ENCODE peak calls at places on chromosomes 11 and 22, in four cellular contexts. One of them, this sample, is unnamed. For H3K4me1, the result is how much of the 10 kb centered on the place peaks cover.

GRCh38 chr11:35785287-35786167 is 123.0 kb downstream of the TRIM44 start:
- DNase-seq in lower lobe of right lung: no peak
- DNase-seq in breast epithelium: no peak
- DNase-seq in gastrocnemius medialis: no peak
- DNase-seq in this sample: no peak

GRCh38 chr11:6531267-6531752 is 34.2 kb downstream of the DNHD1 start:
- DNase-seq in breast epithelium: no peak
- DNase-seq in lower lobe of right lung: no peak
- DNase-seq in gastrocnemius medialis: no peak
- DNase-seq in this sample: no peak

GRCh38 chr22:45090364-45090960 is 73.3 kb upstream of the NUP50 start:
- DNase-seq in breast epithelium: peak
- DNase-seq in lower lobe of right lung: no peak
- DNase-seq in gastrocnemius medialis: no peak
- DNase-seq in this sample: no peak

GRCh38 chr11:5596611-5597201 is at the start of gene TRIM6:
- DNase-seq in breast epithelium: peak
- DNase-seq in gastrocnemius medialis: peak
- DNase-seq in lower lobe of right lung: peak
- DNase-seq in this sample: no peak

GRCh38 chr11:61404641-61405040 is 12.3 kb downstream of the TMEM216 start:
- DNase-seq in lower lobe of right lung: no peak
- DNase-seq in breast epithelium: no peak
- DNase-seq in gastrocnemius medialis: no peak
- DNase-seq in this sample: no peak

GRCh38 chr11:91220476-91221202 is 997.8 kb upstream of the CHORDC1 start:
- DNase-seq in lower lobe of right lung: no peak
- DNase-seq in gastrocnemius medialis: no peak
- DNase-seq in breast epithelium: no peak
- DNase-seq in this sample: no peak

GRCh38 chr11:5690216-5690615 is 626 bp downstream of the TRIM22 start:
- DNase-seq in breast epithelium: no peak
- DNase-seq in lower lobe of right lung: no peak
- DNase-seq in gastrocnemius medialis: no peak
- DNase-seq in this sample: no peak

GRCh38 chr11:14907411-14908213 is 15.6 kb upstream of the CYP2R1 start:
- DNase-seq in lower lobe of right lung: peak
- DNase-seq in gastrocnemius medialis: peak
- DNase-seq in breast epithelium: peak
- DNase-seq in this sample: peak

GRCh38 chr11:23797624-23798419 is 699.0 kb upstream of the LUZP2 start:
- DNase-seq in lower lobe of right lung: no peak
- DNase-seq in breast epithelium: no peak
- DNase-seq in gastrocnemius medialis: no peak
- DNase-seq in this sample: no peak

GRCh38 chr11:16365456-16366355 is 9.4 kb upstream of the SOX6 start:
- DNase-seq in gastrocnemius medialis: no peak
- DNase-seq in lower lobe of right lung: no peak
- DNase-seq in breast epithelium: no peak
- DNase-seq in this sample: no peak

GRCh38 chr11:128669491-128669890 is 24.4 kb upstream of the FLI1 start:
- DNase-seq in lower lobe of right lung: no peak
- DNase-seq in gastrocnemius medialis: no peak
- DNase-seq in breast epithelium: no peak
- DNase-seq in this sample: no peak

GRCh38 chr11:61273151-61274078 is 21.7 kb downstream of the VWCE start:
- DNase-seq in gastrocnemius medialis: no peak
- DNase-seq in lower lobe of right lung: peak
- DNase-seq in breast epithelium: no peak
- DNase-seq in this sample: no peak

GRCh38 chr22:18088825-18089568 is 11.2 kb downstream of the PEX26 start:
- DNase-seq in gastrocnemius medialis: peak
- DNase-seq in lower lobe of right lung: no peak
- DNase-seq in breast epithelium: no peak
- DNase-seq in this sample: no peak

GRCh38 chr22:36363378-36363931 is 24.3 kb downstream of the MYH9 start:
- DNase-seq in breast epithelium: no peak
- DNase-seq in gastrocnemius medialis: no peak
- DNase-seq in lower lobe of right lung: no peak
- DNase-seq in this sample: no peak

GRCh38 chr11:133955091-133955846 is 1.5 kb downstream of the IGSF9B start:
- DNase-seq in breast epithelium: no peak
- DNase-seq in lower lobe of right lung: no peak
- DNase-seq in gastrocnemius medialis: no peak
- DNase-seq in this sample: peak

GRCh38 chr11:130390071-130390758 is 38.2 kb downstream of the ADAMTS8 start:
- DNase-seq in lower lobe of right lung: no peak
- DNase-seq in gastrocnemius medialis: no peak
- DNase-seq in breast epithelium: no peak
- DNase-seq in this sample: no peak

GRCh38 chr11:70381872-70382842 is 16.2 kb upstream of the CTTN start:
- DNase-seq in breast epithelium: no peak
- DNase-seq in gastrocnemius medialis: no peak
- DNase-seq in lower lobe of right lung: no peak
- DNase-seq in this sample: no peak

GRCh38 chr11:71927813-71928738 is at the start of gene XNDC1N:
- DNase-seq in lower lobe of right lung: peak
- DNase-seq in gastrocnemius medialis: peak
- DNase-seq in breast epithelium: peak
- DNase-seq in this sample: no peak

GRCh38 chr22:40212126-40212525 is 34.4 kb downstream of the TNRC6B start:
- DNase-seq in gastrocnemius medialis: no peak
- DNase-seq in breast epithelium: no peak
- DNase-seq in lower lobe of right lung: no peak
- DNase-seq in this sample: no peak

GRCh38 chr11:118889796-118890195 is 6.1 kb downstream of the CXCR5 start:
- DNase-seq in lower lobe of right lung: no peak
- DNase-seq in gastrocnemius medialis: peak
- DNase-seq in breast epithelium: peak
- DNase-seq in this sample: no peak

GRCh38 chr11:72579816-72580647 is 94.2 kb downstream of the PDE2A start:
- DNase-seq in gastrocnemius medialis: peak
- DNase-seq in breast epithelium: no peak
- DNase-seq in lower lobe of right lung: peak
- DNase-seq in this sample: no peak

GRCh38 chr22:37229805-37230672 is 14.0 kb downstream of the RAC2 start:
- DNase-seq in lower lobe of right lung: peak
- DNase-seq in breast epithelium: no peak
- DNase-seq in gastrocnemius medialis: peak
- DNase-seq in this sample: peak

GRCh38 chr22:36083056-36083455 is 54.4 kb upstream of the RBFOX2 start:
- DNase-seq in lower lobe of right lung: no peak
- DNase-seq in gastrocnemius medialis: no peak
- DNase-seq in breast epithelium: no peak
- DNase-seq in this sample: no peak

GRCh38 chr11:8267831-8268529 is 4.3 kb upstream of the LMO1 start:
- DNase-seq in gastrocnemius medialis: peak
- DNase-seq in lower lobe of right lung: no peak
- DNase-seq in breast epithelium: peak
- DNase-seq in this sample: no peak

GRCh38 chr11:46247090-46247489 is 30.4 kb upstream of the CREB3L1 start:
- DNase-seq in lower lobe of right lung: no peak
- DNase-seq in gastrocnemius medialis: peak
- DNase-seq in breast epithelium: no peak
- DNase-seq in this sample: no peak

GRCh38 chr11:61413496-61413895 is 16.3 kb downstream of the CPSF7 start:
- DNase-seq in gastrocnemius medialis: no peak
- DNase-seq in lower lobe of right lung: no peak
- DNase-seq in breast epithelium: no peak
- DNase-seq in this sample: no peak

GRCh38 chr11:63761870-63762661 is 6.5 kb downstream of the ZFTA start:
- DNase-seq in gastrocnemius medialis: peak
- DNase-seq in breast epithelium: no peak
- DNase-seq in lower lobe of right lung: no peak
- DNase-seq in this sample: no peak

GRCh38 chr11:71527576-71528210 is 626 bp downstream of the KRTAP5-7 start:
- DNase-seq in lower lobe of right lung: no peak
- DNase-seq in gastrocnemius medialis: no peak
- DNase-seq in breast epithelium: no peak
- DNase-seq in this sample: no peak

GRCh38 chr22:39247379-39247778 is 2.6 kb upstream of the PDGFB start:
- DNase-seq in lower lobe of right lung: no peak
- DNase-seq in breast epithelium: no peak
- DNase-seq in gastrocnemius medialis: no peak
- DNase-seq in this sample: no peak

GRCh38 chr11:35257287-35257686 is 118.3 kb downstream of the CD44 start:
- DNase-seq in gastrocnemius medialis: no peak
- DNase-seq in lower lobe of right lung: no peak
- DNase-seq in breast epithelium: no peak
- DNase-seq in this sample: no peak

GRCh38 chr22:49586244-49586748 is 241.4 kb downstream of the BRD1 start:
- DNase-seq in lower lobe of right lung: peak
- DNase-seq in gastrocnemius medialis: peak
- DNase-seq in breast epithelium: peak
- DNase-seq in this sample: no peak
- H3K4me1 ChIP-seq in lower lobe of right lung: under half
- H3K4me1 ChIP-seq in gastrocnemius medialis: under half
- H3K4me1 ChIP-seq in breast epithelium: under half
- H3K4me1 ChIP-seq in this sample: under half

DNA sequence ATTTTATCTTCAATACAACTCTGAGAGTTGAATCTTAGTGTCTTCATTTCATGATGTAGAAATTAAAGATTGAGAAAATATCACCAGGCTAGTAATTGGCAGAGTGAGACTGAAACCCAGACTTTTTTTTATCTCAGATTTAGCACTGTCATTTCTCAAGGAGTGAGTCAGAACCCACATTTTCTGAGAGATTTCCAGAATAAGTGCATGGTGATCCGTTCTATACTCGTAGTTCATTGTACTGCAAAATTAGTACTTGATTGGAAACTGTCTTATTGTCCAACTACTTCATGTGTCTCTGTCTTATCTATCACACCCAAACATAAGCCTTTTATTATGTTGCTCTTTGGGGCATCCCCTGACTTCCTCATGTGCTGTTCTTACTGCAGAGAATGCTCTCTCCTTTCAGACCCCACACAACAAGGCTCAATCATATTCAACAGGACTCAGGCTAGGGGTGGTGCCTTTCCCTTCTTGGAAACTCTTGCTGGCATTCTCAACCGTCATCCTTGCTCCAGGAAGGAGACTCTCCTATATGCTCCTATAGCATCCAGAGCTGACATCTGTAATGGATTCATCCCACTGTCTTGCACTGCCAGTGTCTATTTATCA is 76.7 kb upstream of the BLID start:
- DNase-seq in lower lobe of right lung: no peak
- DNase-seq in breast epithelium: no peak
- DNase-seq in gastrocnemius medialis: no peak
- DNase-seq in this sample: no peak
- H3K27ac ChIP-seq in lower lobe of right lung: no peak
- H3K27ac ChIP-seq in breast epithelium: no peak
- H3K27ac ChIP-seq in gastrocnemius medialis: no peak
- H3K27ac ChIP-seq in this sample: no peak

DNA sequence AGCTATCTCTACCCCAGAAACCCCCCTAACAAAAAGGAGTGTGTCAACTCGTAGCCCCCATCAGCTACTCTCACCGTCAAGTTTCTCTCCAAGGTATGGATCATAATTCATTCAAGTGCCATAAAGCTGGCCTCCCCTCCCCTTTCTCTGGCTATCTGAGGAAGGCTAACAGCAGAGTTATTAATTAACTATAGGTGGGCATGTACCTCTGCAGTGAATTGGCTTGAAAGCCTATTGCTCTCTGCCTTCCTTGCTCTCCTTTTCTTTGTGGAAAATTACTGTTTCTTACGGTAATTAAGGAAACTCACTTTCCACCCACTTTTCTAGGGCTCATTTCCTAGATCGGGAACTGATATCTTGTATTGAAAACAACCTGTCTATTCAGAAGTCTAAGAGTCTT is 14.1 kb downstream of the POLA2 start:
- DNase-seq in lower lobe of right lung: no peak
- DNase-seq in gastrocnemius medialis: no peak
- DNase-seq in breast epithelium: no peak
- DNase-seq in this sample: no peak
- H3K4me1 ChIP-seq in lower lobe of right lung: under half
- H3K4me1 ChIP-seq in gastrocnemius medialis: under half
- H3K4me1 ChIP-seq in breast epithelium: under half
- H3K4me1 ChIP-seq in this sample: under half

GRCh38 chr11:57349491-57350274 is 11.5 kb downstream of the P2RX3 start:
- DNase-seq in gastrocnemius medialis: peak
- DNase-seq in breast epithelium: peak
- DNase-seq in lower lobe of right lung: peak
- DNase-seq in this sample: peak
- H3K27ac ChIP-seq in gastrocnemius medialis: peak
- H3K27ac ChIP-seq in breast epithelium: no peak
- H3K27ac ChIP-seq in lower lobe of right lung: no peak
- H3K27ac ChIP-seq in this sample: no peak

DNA sequence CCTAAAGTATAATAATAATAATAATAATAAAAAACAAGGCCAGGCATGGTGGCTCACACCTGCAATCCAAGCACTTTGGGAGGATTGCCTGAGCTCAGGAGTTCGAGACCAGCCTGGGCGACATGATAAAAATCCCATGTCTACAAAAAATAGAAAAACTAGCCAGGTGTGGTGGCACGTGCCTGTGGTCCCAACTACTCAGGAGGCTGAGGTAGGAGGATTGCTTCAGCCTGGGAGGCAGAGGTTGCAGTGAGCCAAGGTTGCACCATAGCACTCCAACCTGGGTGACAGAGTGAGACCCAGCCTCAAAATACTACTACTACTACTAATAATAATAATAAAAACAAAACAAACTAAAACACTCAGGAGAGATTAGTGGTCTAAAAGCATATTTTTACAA is 15.6 kb upstream of the ZNF280A start:
- DNase-seq in breast epithelium: no peak
- DNase-seq in gastrocnemius medialis: no peak
- DNase-seq in lower lobe of right lung: no peak
- DNase-seq in this sample: no peak
- H3K4me1 ChIP-seq in breast epithelium: under half
- H3K4me1 ChIP-seq in gastrocnemius medialis: under half
- H3K4me1 ChIP-seq in lower lobe of right lung: under half
- H3K4me1 ChIP-seq in this sample: under half

DNA sequence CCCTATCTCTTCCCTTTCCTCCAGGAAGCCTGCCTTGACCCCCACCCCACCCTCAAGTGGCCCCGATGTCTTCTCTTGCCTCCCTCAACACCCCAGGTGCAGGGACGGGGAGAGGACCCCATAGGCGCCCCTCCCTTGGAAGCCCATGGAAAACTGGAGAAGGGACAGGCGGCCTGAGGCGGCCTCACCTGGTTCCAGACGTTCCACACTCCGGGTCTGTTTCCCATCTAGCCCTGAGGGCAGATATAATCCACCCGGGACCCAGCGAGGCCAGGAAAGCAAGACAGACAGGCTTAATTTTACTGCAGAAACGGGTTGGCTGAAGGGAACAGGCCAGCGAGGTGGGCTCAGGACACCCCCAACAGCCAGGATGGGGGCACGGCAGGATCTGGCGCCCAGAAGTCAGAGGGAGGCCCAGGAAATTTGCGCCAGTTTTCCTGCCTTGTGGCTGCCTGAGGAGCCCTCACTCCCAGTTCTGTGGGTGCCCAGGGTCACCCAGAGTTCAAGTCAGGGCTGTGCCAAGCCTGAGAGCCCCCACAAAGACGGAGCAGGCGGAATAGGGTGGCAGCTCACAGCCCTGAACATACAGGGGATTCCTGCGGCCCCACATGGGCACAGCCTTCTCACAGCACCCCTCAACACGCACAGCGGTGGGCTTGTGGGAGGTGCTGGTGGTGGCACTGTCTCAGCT is 3.0 kb upstream of the SIGIRR start:
- DNase-seq in gastrocnemius medialis: no peak
- DNase-seq in breast epithelium: no peak
- DNase-seq in lower lobe of right lung: peak
- DNase-seq in this sample: no peak
- H3K27ac ChIP-seq in gastrocnemius medialis: no peak
- H3K27ac ChIP-seq in breast epithelium: peak
- H3K27ac ChIP-seq in lower lobe of right lung: peak
- H3K27ac ChIP-seq in this sample: no peak

This sample was measured in CD8-positive, alpha-beta T cell.